ENCODE peak calls at places on chromosomes 16 and 17, in four cellular contexts. One of them, this sample, is unnamed.

GRCh38 chr17:64278614-64279013 is 15.6 kb upstream of the TEX2 start:
- DNase-seq in tibial artery: no peak
- DNase-seq in IMR-90: peak; percentile 71
- DNase-seq in naive thymus-derived CD4-positive, alpha-beta T cell: no peak
- DNase-seq in this sample: no peak

GRCh38 chr16:87297918-87298631 is 19.1 kb downstream of the C16orf95 start:
- DNase-seq in naive thymus-derived CD4-positive, alpha-beta T cell: no peak
- DNase-seq in tibial artery: no peak
- DNase-seq in IMR-90: peak; percentile 10
- DNase-seq in this sample: no peak

GRCh38 chr16:17070882-17071592 is 399.7 kb downstream of the XYLT1 start:
- DNase-seq in naive thymus-derived CD4-positive, alpha-beta T cell: peak; percentile 37
- DNase-seq in tibial artery: peak; percentile 35
- DNase-seq in IMR-90: no peak
- DNase-seq in this sample: peak; percentile 74

GRCh38 chr16:84520778-84521770 is 16.6 kb upstream of the MEAK7 start:
- DNase-seq in tibial artery: no peak
- DNase-seq in IMR-90: no peak
- DNase-seq in naive thymus-derived CD4-positive, alpha-beta T cell: no peak
- DNase-seq in this sample: no peak

GRCh38 chr16:78383118-78383517 is 283.7 kb downstream of the WWOX start:
- DNase-seq in naive thymus-derived CD4-positive, alpha-beta T cell: no peak
- DNase-seq in IMR-90: no peak
- DNase-seq in tibial artery: no peak
- DNase-seq in this sample: no peak

GRCh38 chr16:4217246-4218131 is 24.4 kb downstream of the SRL start:
- DNase-seq in IMR-90: peak; percentile 27
- DNase-seq in tibial artery: no peak
- DNase-seq in naive thymus-derived CD4-positive, alpha-beta T cell: no peak
- DNase-seq in this sample: no peak

GRCh38 chr16:75105306-75106061 is 11.1 kb downstream of the LDHD start:
- DNase-seq in tibial artery: peak; percentile 69
- DNase-seq in IMR-90: peak; percentile 37
- DNase-seq in naive thymus-derived CD4-positive, alpha-beta T cell: no peak
- DNase-seq in this sample: no peak

GRCh38 chr17:65455972-65456343 is 105.5 kb downstream of the AXIN2 start:
- DNase-seq in naive thymus-derived CD4-positive, alpha-beta T cell: no peak
- DNase-seq in IMR-90: peak; percentile 1
- DNase-seq in tibial artery: no peak
- DNase-seq in this sample: peak; percentile 12

GRCh38 chr16:48445782-48446533 is 60.7 kb upstream of the SIAH1 start:
- DNase-seq in tibial artery: no peak
- DNase-seq in IMR-90: no peak
- DNase-seq in naive thymus-derived CD4-positive, alpha-beta T cell: no peak
- DNase-seq in this sample: no peak

GRCh38 chr17:20218231-20218630 is 209.1 kb downstream of the SPECC1 start:
- DNase-seq in IMR-90: no peak
- DNase-seq in tibial artery: no peak
- DNase-seq in naive thymus-derived CD4-positive, alpha-beta T cell: no peak
- DNase-seq in this sample: no peak

GRCh38 chr17:3029213-3029913 is 34.0 kb downstream of the OR1D5 start:
- DNase-seq in naive thymus-derived CD4-positive, alpha-beta T cell: no peak
- DNase-seq in IMR-90: no peak
- DNase-seq in tibial artery: peak; percentile 12
- DNase-seq in this sample: no peak

GRCh38 chr17:75245011-75245410 is 16.4 kb downstream of the GGA3 start:
- DNase-seq in naive thymus-derived CD4-positive, alpha-beta T cell: no peak
- DNase-seq in tibial artery: no peak
- DNase-seq in IMR-90: no peak
- DNase-seq in this sample: no peak

GRCh38 chr16:65377131-65377649 is 255.3 kb upstream of the CDH11 start:
- DNase-seq in IMR-90: no peak
- DNase-seq in tibial artery: no peak
- DNase-seq in naive thymus-derived CD4-positive, alpha-beta T cell: no peak
- DNase-seq in this sample: no peak

GRCh38 chr17:45441536-45442310 is 9.1 kb upstream of the ARHGAP27 start:
- DNase-seq in naive thymus-derived CD4-positive, alpha-beta T cell: no peak
- DNase-seq in tibial artery: no peak
- DNase-seq in IMR-90: no peak
- DNase-seq in this sample: no peak

GRCh38 chr16:88582912-88583575 is 12.8 kb downstream of the ZC3H18 start:
- DNase-seq in naive thymus-derived CD4-positive, alpha-beta T cell: no peak
- DNase-seq in IMR-90: no peak
- DNase-seq in tibial artery: no peak
- DNase-seq in this sample: no peak

GRCh38 chr16:56305956-56306565 is 114.8 kb downstream of the GNAO1 start:
- DNase-seq in IMR-90: peak; percentile 22
- DNase-seq in tibial artery: no peak
- DNase-seq in naive thymus-derived CD4-positive, alpha-beta T cell: no peak
- DNase-seq in this sample: no peak

GRCh38 chr17:57747221-57748017 is 2.3 kb upstream of the CCDC182 start:
- DNase-seq in tibial artery: no peak
- DNase-seq in IMR-90: peak; percentile 73
- DNase-seq in naive thymus-derived CD4-positive, alpha-beta T cell: peak; percentile 27
- DNase-seq in this sample: peak; percentile 53

GRCh38 chr17:70127221-70127873 is 42.0 kb upstream of the KCNJ2 start:
- DNase-seq in naive thymus-derived CD4-positive, alpha-beta T cell: no peak
- DNase-seq in tibial artery: no peak
- DNase-seq in IMR-90: no peak
- DNase-seq in this sample: no peak

GRCh38 chr16:595094-595528 is 5.2 kb downstream of the RAB40C start:
- DNase-seq in IMR-90: no peak
- DNase-seq in tibial artery: no peak
- DNase-seq in naive thymus-derived CD4-positive, alpha-beta T cell: no peak
- DNase-seq in this sample: no peak

GRCh38 chr16:2818278-2818876 is 1.3 kb downstream of the PRSS21 start:
- DNase-seq in naive thymus-derived CD4-positive, alpha-beta T cell: no peak
- DNase-seq in tibial artery: no peak
- DNase-seq in IMR-90: no peak
- DNase-seq in this sample: no peak

GRCh38 chr16:51510416-51510815 is 359.3 kb upstream of the SALL1 start:
- DNase-seq in IMR-90: no peak
- DNase-seq in naive thymus-derived CD4-positive, alpha-beta T cell: no peak
- DNase-seq in tibial artery: no peak
- DNase-seq in this sample: no peak

GRCh38 chr17:2107506-2107905 is 52.6 kb downstream of the HIC1 start:
- DNase-seq in naive thymus-derived CD4-positive, alpha-beta T cell: no peak
- DNase-seq in tibial artery: peak; percentile 67
- DNase-seq in IMR-90: no peak
- DNase-seq in this sample: no peak

GRCh38 chr16:2976673-2977072 is 3.6 kb downstream of the PKMYT1 start:
- DNase-seq in tibial artery: no peak
- DNase-seq in naive thymus-derived CD4-positive, alpha-beta T cell: no peak
- DNase-seq in IMR-90: no peak
- DNase-seq in this sample: no peak

GRCh38 chr17:53646835-53647234 is 175.9 kb upstream of the KIF2B start:
- DNase-seq in naive thymus-derived CD4-positive, alpha-beta T cell: no peak
- DNase-seq in tibial artery: no peak
- DNase-seq in IMR-90: no peak
- DNase-seq in this sample: no peak

GRCh38 chr17:82023447-82024241 is 539 bp downstream of the LRRC45 start:
- DNase-seq in tibial artery: no peak
- DNase-seq in naive thymus-derived CD4-positive, alpha-beta T cell: no peak
- DNase-seq in IMR-90: peak; percentile 8
- DNase-seq in this sample: no peak

GRCh38 chr16:81462683-81463082 is 18.1 kb downstream of the CMIP start:
- DNase-seq in IMR-90: no peak
- DNase-seq in tibial artery: no peak
- DNase-seq in naive thymus-derived CD4-positive, alpha-beta T cell: no peak
- DNase-seq in this sample: no peak

GRCh38 chr16:87706278-87707000 is 59.3 kb downstream of the KLHDC4 start:
- DNase-seq in IMR-90: no peak
- DNase-seq in naive thymus-derived CD4-positive, alpha-beta T cell: no peak
- DNase-seq in tibial artery: no peak
- DNase-seq in this sample: no peak

GRCh38 chr16:27698266-27698665 is 148.3 kb downstream of the KATNIP start:
- DNase-seq in IMR-90: no peak
- DNase-seq in naive thymus-derived CD4-positive, alpha-beta T cell: no peak
- DNase-seq in tibial artery: peak; percentile 11
- DNase-seq in this sample: no peak

GRCh38 chr16:72072514-72073342 is 9.7 kb downstream of the HPR start:
- DNase-seq in naive thymus-derived CD4-positive, alpha-beta T cell: no peak
- DNase-seq in tibial artery: peak; percentile 27
- DNase-seq in IMR-90: no peak
- DNase-seq in this sample: no peak

GRCh38 chr17:49495842-49496182 is 719 bp downstream of the NGFR start:
- DNase-seq in naive thymus-derived CD4-positive, alpha-beta T cell: no peak
- DNase-seq in IMR-90: no peak
- DNase-seq in tibial artery: no peak
- DNase-seq in this sample: no peak

GRCh38 chr16:88628512-88628974 is 9.8 kb upstream of the IL17C start:
- DNase-seq in naive thymus-derived CD4-positive, alpha-beta T cell: no peak
- DNase-seq in tibial artery: no peak
- DNase-seq in IMR-90: no peak
- DNase-seq in this sample: no peak

GRCh38 chr16:49755291-49755611 is 100.7 kb downstream of the ZNF423 start:
- DNase-seq in naive thymus-derived CD4-positive, alpha-beta T cell: no peak
- DNase-seq in tibial artery: no peak
- DNase-seq in IMR-90: peak; percentile 12
- DNase-seq in this sample: no peak

GRCh38 chr17:39461911-39462641 is 790 bp downstream of the CDK12 start:
- DNase-seq in IMR-90: peak; percentile 58
- DNase-seq in tibial artery: peak; percentile 31
- DNase-seq in naive thymus-derived CD4-positive, alpha-beta T cell: no peak
- DNase-seq in this sample: no peak

GRCh38 chr17:53837131-53837530 is 14.4 kb downstream of the KIF2B start:
- DNase-seq in naive thymus-derived CD4-positive, alpha-beta T cell: no peak
- DNase-seq in IMR-90: no peak
- DNase-seq in tibial artery: no peak
- DNase-seq in this sample: no peak

GRCh38 chr16:58121132-58121531 is 8.0 kb downstream of the CFAP20 start:
- DNase-seq in IMR-90: no peak
- DNase-seq in tibial artery: no peak
- DNase-seq in naive thymus-derived CD4-positive, alpha-beta T cell: no peak
- DNase-seq in this sample: no peak

GRCh38 chr16:58116529-58116928 is 12.7 kb downstream of the CFAP20 start:
- DNase-seq in naive thymus-derived CD4-positive, alpha-beta T cell: no peak
- DNase-seq in tibial artery: no peak
- DNase-seq in IMR-90: no peak
- DNase-seq in this sample: no peak

GRCh38 chr16:58120216-58120615 is 9.0 kb downstream of the CFAP20 start:
- DNase-seq in tibial artery: no peak
- DNase-seq in IMR-90: no peak
- DNase-seq in naive thymus-derived CD4-positive, alpha-beta T cell: no peak
- DNase-seq in this sample: no peak

GRCh38 chr16:58119509-58119845 is 9.7 kb downstream of the CFAP20 start:
- DNase-seq in tibial artery: no peak
- DNase-seq in naive thymus-derived CD4-positive, alpha-beta T cell: no peak
- DNase-seq in IMR-90: no peak
- DNase-seq in this sample: no peak

GRCh38 chr16:58118801-58119508 is 10.2 kb downstream of the CFAP20 start:
- DNase-seq in IMR-90: peak; percentile 35
- DNase-seq in tibial artery: no peak
- DNase-seq in naive thymus-derived CD4-positive, alpha-beta T cell: no peak
- DNase-seq in this sample: no peak
- H3K4me1 ChIP-seq in IMR-90: peaks cover 22% of the 10 kb centered on the region
- H3K4me1 ChIP-seq in tibial artery: no peaks in the 10 kb centered on the region
- H3K4me1 ChIP-seq in naive thymus-derived CD4-positive, alpha-beta T cell: peaks cover 9% of the 10 kb centered on the region
- H3K4me1 ChIP-seq in this sample: peaks cover 23% of the 10 kb centered on the region

GRCh38 chr16:66728804-66729203 is 22.6 kb downstream of the DYNC1LI2 start:
- DNase-seq in IMR-90: no peak
- DNase-seq in naive thymus-derived CD4-positive, alpha-beta T cell: no peak
- DNase-seq in tibial artery: no peak
- DNase-seq in this sample: no peak
- H3K27ac ChIP-seq in IMR-90: no peak overlapping the region
- H3K27ac ChIP-seq in naive thymus-derived CD4-positive, alpha-beta T cell: no peak overlapping the region
- H3K27ac ChIP-seq in tibial artery: no peak overlapping the region
- H3K27ac ChIP-seq in this sample: no peak overlapping the region

DNA sequence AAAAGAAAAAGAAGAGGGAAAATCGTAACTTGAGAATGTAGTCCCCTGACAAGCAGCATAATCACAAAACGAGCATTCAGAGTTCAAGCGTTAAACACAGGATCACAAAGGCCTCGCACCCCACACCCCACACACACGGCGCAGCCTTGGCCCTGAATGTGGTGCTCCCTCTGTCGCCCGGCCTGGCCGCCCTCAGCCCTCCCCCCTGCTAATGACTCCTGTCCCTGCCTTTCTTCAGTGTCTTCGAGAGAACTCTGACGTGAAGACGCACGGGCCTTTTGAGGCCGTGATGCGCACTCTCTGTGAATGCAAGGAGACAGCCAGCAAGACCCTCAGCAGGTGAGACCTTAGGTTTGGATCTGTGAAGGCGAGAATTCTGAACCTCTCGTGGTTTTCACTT is 47.5 kb upstream of the ENDOV start:
- DNase-seq in IMR-90: no peak
- DNase-seq in naive thymus-derived CD4-positive, alpha-beta T cell: no peak
- DNase-seq in tibial artery: peak; percentile 1
- DNase-seq in this sample: no peak
- H3K4me1 ChIP-seq in IMR-90: no peaks in the 10 kb centered on the region
- H3K4me1 ChIP-seq in naive thymus-derived CD4-positive, alpha-beta T cell: no peaks in the 10 kb centered on the region
- H3K4me1 ChIP-seq in tibial artery: no peaks in the 10 kb centered on the region
- H3K4me1 ChIP-seq in this sample: no peaks in the 10 kb centered on the region

GRCh38 chr17:17111401-17112393 is 69.4 kb downstream of the MPRIP start:
- DNase-seq in naive thymus-derived CD4-positive, alpha-beta T cell: no peak
- DNase-seq in IMR-90: no peak
- DNase-seq in tibial artery: no peak
- DNase-seq in this sample: no peak

GRCh38 chr17:17108681-17109049 is 66.4 kb downstream of the MPRIP start:
- DNase-seq in tibial artery: peak; percentile 41
- DNase-seq in naive thymus-derived CD4-positive, alpha-beta T cell: no peak
- DNase-seq in IMR-90: no peak
- DNase-seq in this sample: no peak

GRCh38 chr17:17109231-17109630 is 67.0 kb downstream of the MPRIP start:
- DNase-seq in naive thymus-derived CD4-positive, alpha-beta T cell: no peak
- DNase-seq in tibial artery: no peak
- DNase-seq in IMR-90: no peak
- DNase-seq in this sample: no peak

GRCh38 chr17:17110520-17110919 is 68.3 kb downstream of the MPRIP start:
- DNase-seq in naive thymus-derived CD4-positive, alpha-beta T cell: no peak
- DNase-seq in tibial artery: no peak
- DNase-seq in IMR-90: no peak
- DNase-seq in this sample: no peak

DNA sequence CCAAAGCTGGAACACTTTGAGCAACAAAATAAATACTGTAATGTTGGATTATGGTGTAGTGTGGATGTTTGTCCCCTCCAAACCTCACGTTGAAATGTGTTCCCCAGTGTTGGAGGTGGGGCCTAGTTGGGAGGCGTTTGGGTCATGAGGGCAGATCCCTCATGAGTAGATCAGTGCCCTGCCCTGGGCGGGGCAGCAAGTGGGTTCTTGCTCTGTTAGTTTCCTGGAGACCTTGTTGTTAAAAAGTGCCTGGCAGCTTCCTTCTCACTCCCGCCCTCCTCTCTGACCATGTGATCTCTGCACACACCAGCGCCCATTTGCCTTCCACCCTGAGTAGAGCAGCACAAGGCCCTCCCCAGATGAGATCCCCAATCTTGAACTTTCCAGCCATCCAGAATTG is 67.6 kb downstream of the MPRIP start:
- DNase-seq in IMR-90: no peak
- DNase-seq in tibial artery: peak; percentile 41
- DNase-seq in naive thymus-derived CD4-positive, alpha-beta T cell: no peak
- DNase-seq in this sample: peak; percentile 59
- H3K27ac ChIP-seq in IMR-90: no peak overlapping the region
- H3K27ac ChIP-seq in tibial artery: peak overlapping the region; percentile 84
- H3K27ac ChIP-seq in naive thymus-derived CD4-positive, alpha-beta T cell: peak overlapping the region; percentile 20
- H3K27ac ChIP-seq in this sample: peak overlapping the region; percentile 8

This sample was measured in CD8-positive, alpha-beta memory T cell.